ENCODE peak calls at places on chromosomes 1 and 21, in four cellular contexts. A is fibroblast of lung, L is A549, F is endothelial cell. Y is an unnamed sample.

GRCh38 chr1:52348704-52349301 is 17.2 kb downstream of the CC2D1B start:
- DNase-seq in A (peak; percentile 28), F (peak; percentile 50), L (no peak), Y (peak; percentile 50)

GRCh38 chr1:23594927-23595353 is 35.6 kb upstream of the ID3 start:
- DNase-seq in L (no peak), A (no peak), F (no peak), Y (no peak)

GRCh38 chr21:15943009-15943666 is 213.4 kb downstream of the USP25 start:
- DNase-seq in A (peak; percentile 50), L (peak; percentile 3), F (no peak), Y (no peak)

GRCh38 chr21:33954395-33954794 is 38.8 kb upstream of the ATP5PO start:
- DNase-seq in L (no peak), F (no peak), A (no peak), Y (no peak)

GRCh38 chr1:98389809-98390208 is 271.7 kb upstream of the SNX7 start:
- DNase-seq in A (peak; percentile 88), L (no peak), F (no peak), Y (peak; percentile 23)

GRCh38 chr1:29122662-29122986 is 1.1 kb downstream of the TMEM200B start:
- DNase-seq in L (no peak), F (peak; percentile 15), A (peak; percentile 73), Y (peak; percentile 91)

GRCh38 chr1:212459656-212460055 is 26.9 kb downstream of the NENF start:
- DNase-seq in L (no peak), F (no peak), A (no peak), Y (no peak)

GRCh38 chr1:227780101-227781044 is 35.1 kb upstream of the PRSS38 start:
- DNase-seq in A (no peak), F (no peak), L (no peak), Y (no peak)

GRCh38 chr1:14894811-14895524 is 258.6 kb upstream of the TMEM51 start:
- DNase-seq in A (no peak), F (no peak), L (no peak), Y (no peak)

GRCh38 chr1:55927934-55928333 is 651.4 kb downstream of the PLPP3 start:
- DNase-seq in L (no peak), A (no peak), F (no peak), Y (no peak)

GRCh38 chr1:246417152-246417812 is 89.8 kb downstream of the SMYD3 start:
- DNase-seq in L (no peak), F (no peak), A (peak; percentile 87), Y (no peak)

GRCh38 chr21:33850985-33851384 is 64.6 kb downstream of the ATP5PO start:
- DNase-seq in L (no peak), A (no peak), F (no peak), Y (no peak)

GRCh38 chr1:76269175-76269574 is 194.6 kb downstream of the ST6GALNAC3 start:
- DNase-seq in A (peak; percentile 88), F (no peak), L (no peak), Y (peak; percentile 10)

GRCh38 chr1:38835230-38835827 is 24.2 kb downstream of the RRAGC start:
- DNase-seq in F (peak; percentile 68), A (peak; percentile 77), L (peak; percentile 43), Y (peak; percentile 66)

GRCh38 chr1:65471901-65472332 is 51.4 kb downstream of the LEPR start:
- DNase-seq in L (no peak), A (no peak), F (no peak), Y (no peak)

GRCh38 chr1:192080671-192081070 is 77.6 kb upstream of the RGS18 start:
- DNase-seq in F (no peak), L (no peak), A (no peak), Y (no peak)

GRCh38 chr1:102120910-102121309 is 124.2 kb upstream of the OLFM3 start:
- DNase-seq in F (no peak), L (no peak), A (no peak), Y (no peak)

GRCh38 chr1:146007048-146007784 is 10.8 kb upstream of the TXNIP start:
- DNase-seq in F (peak; percentile 56), L (peak; percentile 58), A (peak; percentile 62), Y (peak; percentile 55)

GRCh38 chr1:100671604-100672003 is 47.9 kb upstream of the VCAM1 start:
- DNase-seq in F (no peak), L (no peak), A (no peak), Y (peak; percentile 8)

GRCh38 chr1:116334015-116334547 is 39.0 kb upstream of the ATP1A1 start:
- DNase-seq in L (no peak), F (no peak), A (no peak), Y (no peak)

GRCh38 chr1:150152772-150153461 is 3.2 kb downstream of the PLEKHO1 start:
- DNase-seq in F (no peak), A (peak; percentile 77), L (no peak), Y (peak; percentile 62)

GRCh38 chr1:59560807-59561450 is 253.8 kb upstream of the HOOK1 start:
- DNase-seq in A (no peak), F (no peak), L (no peak), Y (no peak)

GRCh38 chr21:26070822-26071425 is 99.6 kb downstream of the APP start:
- DNase-seq in L (no peak), A (peak; percentile 55), F (no peak), Y (peak; percentile 52)

GRCh38 chr1:63266857-63267256 is 55.5 kb upstream of the FOXD3 start:
- DNase-seq in F (no peak), A (no peak), L (no peak), Y (no peak)

GRCh38 chr1:11176081-11176706 is 13.0 kb upstream of the ANGPTL7 start:
- DNase-seq in A (peak; percentile 74), F (no peak), L (no peak), Y (peak; percentile 30)

GRCh38 chr1:77889671-77890070 is 1.2 kb downstream of the NEXN start:
- DNase-seq in L (peak; percentile 8), A (peak; percentile 93), F (no peak), Y (peak; percentile 68)

GRCh38 chr1:202639500-202639899 is 70.8 kb downstream of the SYT2 start:
- DNase-seq in A (peak; percentile 69), F (no peak), L (no peak), Y (peak; percentile 90)

GRCh38 chr21:34822957-34823356 is 154.2 kb downstream of the CLIC6 start:
- DNase-seq in A (peak; percentile 73), L (no peak), F (no peak), Y (no peak)

GRCh38 chr1:22104074-22104473 is 38.8 kb downstream of the WNT4 start:
- DNase-seq in F (no peak), L (no peak), A (no peak), Y (no peak)

GRCh38 chr1:63262148-63262770 is 60.1 kb upstream of the FOXD3 start:
- DNase-seq in F (no peak), A (no peak), L (no peak), Y (no peak)

GRCh38 chr1:3411806-3412205 is 42.7 kb upstream of the ARHGEF16 start:
- DNase-seq in A (no peak), F (no peak), L (no peak), Y (no peak)

GRCh38 chr1:23198373-23198772 is 18.9 kb downstream of the HTR1D start:
- DNase-seq in A (peak; percentile 94), F (no peak), L (no peak), Y (peak; percentile 64)

GRCh38 chr1:246727594-246727993 is 3.4 kb downstream of the SCCPDH start:
- DNase-seq in A (no peak), L (no peak), F (no peak), Y (no peak)

GRCh38 chr1:149927056-149927534 is 508 bp downstream of the SF3B4 start:
- DNase-seq in L (no peak), A (peak; percentile 34), F (no peak), Y (no peak)

GRCh38 chr1:109643385-109644230 is 12.3 kb upstream of the GSTM4 start:
- DNase-seq in L (peak; percentile 59), A (peak; percentile 62), F (peak; percentile 96), Y (peak; percentile 78)